ENCODE peak calls at places on chromosomes 5 and 9, in six cellular contexts. W is ascending aorta, A is A549, Y is hepatocyte, O is pancreas, D is neural progenitor cell. E is an unnamed sample.

GRCh38 chr5:22651355-22651754 is 201.8 kb downstream of the CDH12 start:
- DNase-seq in A (no peak), W (no peak), D (no peak), O (no peak), Y (no peak), E (no peak)

GRCh38 chr9:98908897-98909634 is 34.6 kb upstream of the COL15A1 start:
- DNase-seq in Y (no peak), A (no peak), W (no peak), O (no peak), D (no peak), E (no peak)

GRCh38 chr5:178389031-178389729 is 156.6 kb upstream of the PHYKPL start:
- DNase-seq in A (no peak), W (no peak), D (no peak), Y (no peak), O (no peak), E (no peak)

GRCh38 chr5:38162625-38163024 is 95.7 kb upstream of the EGFLAM start:
- DNase-seq in W (no peak), O (no peak), D (no peak), A (no peak), Y (no peak), E (no peak)

GRCh38 chr9:124215551-124215910 is 42.2 kb upstream of the NEK6 start:
- DNase-seq in W (peak), A (no peak), Y (no peak), O (no peak), D (no peak), E (no peak)

GRCh38 chr9:107340920-107341632 is 58.0 kb downstream of the RAD23B start:
- DNase-seq in W (peak), D (peak), Y (peak), O (peak), A (peak), E (peak)

GRCh38 chr5:68381909-68382308 is 166.4 kb downstream of the PIK3R1 start:
- DNase-seq in D (no peak), W (peak), O (no peak), A (no peak), Y (no peak), E (no peak)

GRCh38 chr5:14414007-14414406 is 167.6 kb upstream of the OTULINL start:
- DNase-seq in Y (no peak), D (no peak), A (no peak), W (no peak), O (no peak), E (no peak)

GRCh38 chr5:138438724-138439536 is at the start of gene REEP2:
- DNase-seq in Y (peak), O (peak), A (peak), W (peak), D (peak), E (peak)

GRCh38 chr5:9297171-9297570 is 248.7 kb downstream of the SEMA5A start:
- DNase-seq in D (no peak), A (no peak), O (no peak), Y (no peak), W (no peak), E (no peak)

GRCh38 chr5:32869216-32869615 is 158.1 kb downstream of the NPR3 start:
- DNase-seq in Y (no peak), A (no peak), W (no peak), D (no peak), O (no peak), E (no peak)

GRCh38 chr9:108710424-108710823 is 145.4 kb downstream of the ACTL7B start:
- DNase-seq in O (no peak), Y (no peak), W (no peak), D (no peak), A (no peak), E (no peak)

GRCh38 chr5:4229414-4229813 is 633.8 kb downstream of the IRX1 start:
- DNase-seq in A (no peak), D (no peak), Y (no peak), O (no peak), W (no peak), E (no peak)

GRCh38 chr5:52134013-52134650 is 653.6 kb upstream of the ITGA1 start:
- DNase-seq in O (no peak), D (no peak), Y (no peak), A (no peak), W (no peak), E (no peak)

GRCh38 chr9:32572900-32573523 is at the start of gene NDUFB6:
- DNase-seq in D (peak), O (peak), A (peak), W (peak), Y (peak), E (peak)

GRCh38 chr5:164498393-164498792 is 993.0 kb downstream of the MAT2B start:
- DNase-seq in Y (no peak), W (no peak), O (no peak), A (no peak), D (peak), E (no peak)

GRCh38 chr5:1162729-1163128 is 38.7 kb upstream of the SLC6A19 start:
- DNase-seq in Y (no peak), D (no peak), W (no peak), A (no peak), O (no peak), E (no peak)

GRCh38 chr5:148014276-148014675 is 49.5 kb upstream of the SPINK5 start:
- DNase-seq in A (no peak), Y (no peak), D (no peak), W (no peak), O (no peak), E (no peak)

GRCh38 chr9:93260290-93261066 is 76.5 kb downstream of the WNK2 start:
- DNase-seq in O (peak), Y (no peak), D (no peak), W (peak), A (no peak), E (no peak)

GRCh38 chr5:52822437-52822836 is 34.7 kb downstream of the ITGA1 start:
- DNase-seq in Y (no peak), O (peak), D (no peak), W (peak), A (no peak), E (peak)

GRCh38 chr9:69324549-69325401 is at the start of gene ENTREP1:
- DNase-seq in Y (peak), A (peak), O (peak), W (peak), D (peak), E (peak)

GRCh38 chr9:134531251-134531970 is 110.2 kb upstream of the COL5A1 start:
- DNase-seq in D (no peak), O (no peak), A (no peak), Y (no peak), W (no peak), E (no peak)

GRCh38 chr5:40165789-40166728 is 513.7 kb upstream of the PTGER4 start:
- DNase-seq in Y (no peak), W (no peak), D (peak), O (no peak), A (no peak), E (no peak)

GRCh38 chr9:127700140-127700539 is 6.6 kb upstream of the CFAP157 start:
- DNase-seq in Y (no peak), O (no peak), W (no peak), D (no peak), A (no peak), E (no peak)

GRCh38 chr5:40634154-40634553 is 45.6 kb upstream of the PTGER4 start:
- DNase-seq in A (no peak), Y (no peak), D (no peak), O (no peak), W (no peak), E (no peak)

GRCh38 chr9:20569525-20569924 is 52.8 kb downstream of the MLLT3 start:
- DNase-seq in W (no peak), A (no peak), O (no peak), Y (peak), D (no peak), E (no peak)

GRCh38 chr9:136509549-136509948 is 26.7 kb upstream of the SEC16A start:
- DNase-seq in Y (no peak), W (no peak), O (no peak), D (no peak), A (no peak), E (no peak)

GRCh38 chr9:129867138-129868032 is 32.1 kb downstream of the USP20 start:
- DNase-seq in D (no peak), Y (no peak), W (no peak), O (no peak), A (no peak), E (no peak)

GRCh38 chr5:127924606-127925005 is 159.0 kb upstream of the SLC12A2 start:
- DNase-seq in W (no peak), D (no peak), O (no peak), Y (no peak), A (no peak), E (no peak)

GRCh38 chr5:179588166-179588565 is 35.3 kb downstream of the HNRNPH1 start:
- DNase-seq in O (no peak), A (no peak), D (no peak), Y (no peak), W (no peak), E (no peak)

GRCh38 chr5:113776832-113777525 is 263.5 kb downstream of the YTHDC2 start:
- DNase-seq in O (no peak), W (no peak), Y (no peak), A (no peak), D (no peak), E (no peak)

DNA sequence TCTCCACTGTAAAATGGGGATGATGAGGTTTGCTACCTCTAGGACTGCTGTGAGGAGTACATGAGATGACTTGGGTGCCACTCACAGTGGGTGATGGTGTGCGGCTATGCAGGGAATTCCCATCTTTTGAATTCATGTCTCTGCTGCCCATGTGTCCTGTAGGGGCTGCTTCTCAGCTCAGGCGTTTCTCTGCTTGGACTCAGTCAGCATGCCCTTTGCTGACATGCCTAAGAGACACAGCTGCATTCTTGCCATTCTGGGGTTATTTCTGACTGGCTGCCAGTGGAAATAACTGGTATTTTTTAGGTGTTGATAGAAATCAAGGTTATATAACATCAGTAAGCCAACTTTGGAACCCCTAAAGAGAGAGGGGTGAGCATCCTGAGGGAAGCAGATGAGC is 24.3 kb upstream of the XPA start:
- DNase-seq in A (no peak), Y (no peak), D (no peak), O (no peak), W (no peak), E (no peak)
- H3K4me3 ChIP-seq in A (no peak), Y (no peak), D (no peak), O (no peak), W (no peak), E (no peak)

GRCh38 chr9:131747352-131747751 is 7.5 kb upstream of the RAPGEF1 start:
- DNase-seq in Y (peak), A (no peak), O (no peak), D (peak), W (no peak), E (no peak)
- TF ChIP-seq CTCF in Y (peak), A (peak), O (peak), D (peak), W (peak), E (peak)

DNA sequence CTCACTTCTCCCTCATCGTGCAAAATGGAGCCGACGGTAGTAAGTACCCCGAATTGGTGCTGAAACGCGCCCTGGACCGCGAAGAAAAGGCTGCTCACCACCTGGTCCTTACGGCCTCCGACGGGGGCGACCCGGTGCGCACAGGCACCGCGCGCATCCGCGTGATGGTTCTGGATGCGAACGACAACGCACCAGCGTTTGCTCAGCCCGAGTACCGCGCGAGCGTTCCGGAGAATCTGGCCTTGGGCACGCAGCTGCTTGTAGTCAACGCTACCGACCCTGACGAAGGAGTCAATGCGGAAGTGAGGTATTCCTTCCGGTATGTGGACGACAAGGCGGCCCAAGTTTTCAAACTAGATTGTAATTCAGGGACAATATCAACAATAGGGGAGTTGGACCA is 979 bp downstream of the PCDHGA12 start:
- DNase-seq in W (no peak), O (no peak), A (no peak), Y (no peak), D (no peak), E (no peak)
- H3K4me3 ChIP-seq in W (peak), O (peak), A (no peak), Y (no peak), D (no peak), E (peak)

GRCh38 chr9:120875643-120875953 is 1.4 kb downstream of the PHF19 start:
- DNase-seq in A (no peak), O (no peak), W (no peak), Y (no peak), D (no peak), E (no peak)

GRCh38 chr9:120874861-120875565 is 2.0 kb downstream of the PHF19 start:
- DNase-seq in D (no peak), O (no peak), W (no peak), A (no peak), Y (no peak), E (no peak)

GRCh38 chr9:120872775-120873502 is 4.0 kb downstream of the PHF19 start:
- DNase-seq in O (no peak), A (no peak), W (no peak), Y (no peak), D (no peak), E (no peak)

GRCh38 chr9:120873512-120873911 is 3.5 kb downstream of the PHF19 start:
- DNase-seq in O (no peak), Y (peak), D (no peak), A (peak), W (no peak), E (no peak)

GRCh38 chr9:120874226-120874839 is 2.7 kb downstream of the PHF19 start:
- DNase-seq in W (no peak), D (no peak), A (no peak), Y (no peak), O (no peak), E (no peak)
- TF ChIP-seq CTCF in W (no peak), D (no peak), A (no peak), Y (no peak), O (no peak), E (no peak)

GRCh38 chr5:107483625-107484024 is 187.1 kb downstream of the EFNA5 start:
- DNase-seq in W (no peak), O (no peak), D (no peak), Y (no peak), A (no peak), E (no peak)

GRCh38 chr5:107486489-107486888 is 184.2 kb downstream of the EFNA5 start:
- DNase-seq in A (no peak), D (no peak), Y (no peak), O (no peak), W (no peak), E (no peak)

GRCh38 chr5:107484261-107484660 is 186.5 kb downstream of the EFNA5 start:
- DNase-seq in W (no peak), D (no peak), A (no peak), Y (no peak), O (no peak), E (no peak)

GRCh38 chr5:107487056-107487461 is 183.7 kb downstream of the EFNA5 start:
- DNase-seq in A (no peak), Y (no peak), D (no peak), O (no peak), W (no peak), E (no peak)

GRCh38 chr5:107485184-107485583 is 185.6 kb downstream of the EFNA5 start:
- DNase-seq in O (no peak), Y (no peak), A (no peak), D (no peak), W (no peak), E (no peak)
- H3K4me3 ChIP-seq in O (no peak), Y (no peak), A (no peak), D (no peak), W (no peak), E (no peak)

E was measured in left ventricle myocardium inferior.